ENCODE peak calls at places on chromosome 6, in ten cellular contexts. G is GM03348; C is activated gamma-delta T cell treated with anti-CD3 and anti-CD28 coated beads, Interleukin-2, amount 50 U/mL, for 16 hours; Q is activated CD4-positive, CD25-positive, alpha-beta regulatory T cell treated with anti-CD3 and anti-CD28 coated beads, Interleukin-2, amount 50 U/mL, for 72 hours; S is NCI-H2171 treated with DMSO at 0.1 percent for 48 hours; T is stomach; Z is OCI-LY7; I is adrenal gland; O is iPS-NIHi11; X is activated naive CD8-positive, alpha-beta T cell treated with anti-CD3 and anti-CD28 coated beads, Interleukin-2, amount 50 U/mL, for 24 hours. Y is an unnamed sample.

GRCh38 chr6:11096109-11096508 is 2.5 kb downstream of the SMIM13 start:
- DNase-seq in C (no peak), T (no peak), Q (no peak), S (no peak), X (no peak), G (peak; percentile 19), O (peak; percentile 53), I (no peak), Z (peak; percentile 55), Y (peak; percentile 22)

GRCh38 chr6:97294451-97294850 is 11.4 kb upstream of the MMS22L start:
- DNase-seq in X (no peak), S (no peak), O (no peak), Q (no peak), C (no peak), Z (no peak), T (no peak), I (no peak), G (peak; percentile 74), Y (no peak)

GRCh38 chr6:35678021-35678654 is 10.6 kb downstream of the FKBP5 start:
- DNase-seq in T (no peak), O (no peak), C (no peak), Z (no peak), G (peak; percentile 21), S (no peak), I (no peak), Q (no peak), X (no peak), Y (no peak)

GRCh38 chr6:151445482-151445881 is 6.4 kb downstream of the RMND1 start:
- DNase-seq in X (no peak), G (peak; percentile 16), Z (no peak), T (no peak), C (no peak), O (no peak), Q (no peak), S (no peak), I (no peak), Y (no peak)

GRCh38 chr6:16092990-16093389 is 35.9 kb upstream of the MYLIP start:
- DNase-seq in C (no peak), O (no peak), I (no peak), S (no peak), X (no peak), Q (no peak), Z (no peak), G (no peak), T (no peak), Y (no peak)

GRCh38 chr6:169653691-169654090 is 48.1 kb downstream of the WDR27 start:
- DNase-seq in G (no peak), Z (no peak), C (no peak), Q (no peak), S (no peak), O (no peak), T (no peak), X (no peak), I (no peak), Y (no peak)

GRCh38 chr6:28134015-28134414 is 7.7 kb upstream of the ZKSCAN8 start:
- DNase-seq in C (no peak), T (no peak), X (peak; percentile 12), Z (peak; percentile 55), O (no peak), I (no peak), G (peak; percentile 23), S (peak; percentile 20), Q (no peak), Y (no peak)

GRCh38 chr6:147156799-147157382 is 47.3 kb upstream of the STXBP5 start:
- DNase-seq in T (no peak), I (no peak), S (no peak), X (no peak), Z (no peak), O (no peak), G (no peak), Q (no peak), C (no peak), Y (no peak)

GRCh38 chr6:33175436-33176069 is 16.7 kb downstream of the COL11A2 start:
- DNase-seq in G (no peak), C (no peak), O (no peak), T (no peak), X (no peak), I (no peak), Z (no peak), Q (no peak), S (no peak), Y (no peak)

GRCh38 chr6:72410769-72411168 is 211.1 kb upstream of the KCNQ5 start:
- DNase-seq in O (no peak), Q (no peak), X (no peak), G (no peak), T (no peak), Z (no peak), I (no peak), S (no peak), C (no peak), Y (no peak)

Y was measured in prostate gland.